ENCODE peak calls at places on chromosome 19, in four cellular contexts. U is uterus, T is astrocyte of the cerebellum, W is epithelial cell of esophagus. S is an unnamed sample.

GRCh38 chr19:50658438-50659317 is 9.4 kb downstream of the C19orf81 start:
- DNase-seq in U (peak; percentile 23), W (peak; percentile 6), T (no peak), S (peak; percentile 40)

GRCh38 chr19:38709119-38709518 is 35.2 kb downstream of the CAPN12 start:
- DNase-seq in U (no peak), T (no peak), W (no peak), S (no peak)

GRCh38 chr19:39403331-39404312 is 3.0 kb upstream of the ZFP36 start:
- DNase-seq in U (peak; percentile 100), W (peak; percentile 97), T (peak; percentile 98), S (peak; percentile 99)

GRCh38 chr19:14116918-14117578 is 514 bp downstream of the PRKACA start:
- DNase-seq in T (no peak), U (peak; percentile 50), W (no peak), S (peak; percentile 41)

GRCh38 chr19:44903602-44904425 is 1.8 kb upstream of the APOE start:
- DNase-seq in W (peak; percentile 57), T (no peak), U (peak; percentile 56), S (peak; percentile 79)

GRCh38 chr19:6233827-6234511 is 45.8 kb downstream of the MLLT1 start:
- DNase-seq in U (peak; percentile 65), T (no peak), W (no peak), S (no peak)

GRCh38 chr19:35846038-35846668 is 6.2 kb downstream of the NPHS1 start:
- DNase-seq in T (no peak), W (no peak), U (no peak), S (no peak)

GRCh38 chr19:35150445-35150844 is 4.1 kb upstream of the FXYD5 start:
- DNase-seq in U (no peak), T (no peak), W (no peak), S (no peak)

GRCh38 chr19:15911599-15912237 is 13.8 kb upstream of the CYP4F2 start:
- DNase-seq in W (no peak), T (no peak), U (no peak), S (no peak)

GRCh38 chr19:6707011-6707657 is 13.3 kb downstream of the C3 start:
- DNase-seq in U (no peak), W (no peak), T (no peak), S (no peak)

GRCh38 chr19:47004012-47004465 is 15.6 kb upstream of the NPAS1 start:
- DNase-seq in T (no peak), U (no peak), W (no peak), S (no peak)

GRCh38 chr19:32309711-32310390 is 35.6 kb upstream of the ZNF507 start:
- DNase-seq in U (no peak), T (no peak), W (no peak), S (no peak)

GRCh38 chr19:54464044-54464623 is 556 bp upstream of the LENG9 start:
- DNase-seq in T (peak; percentile 56), W (peak; percentile 100), U (peak; percentile 81), S (peak; percentile 80)

GRCh38 chr19:48249502-48250014 is 6.2 kb downstream of the CARD8 start:
- DNase-seq in T (no peak), U (peak; percentile 49), W (no peak), S (peak; percentile 61)

GRCh38 chr19:11435057-11435832 is at the start of the genes ODAD3 and PRKCSH:
- DNase-seq in U (peak; percentile 99), T (peak; percentile 99), W (peak; percentile 99), S (peak; percentile 94)

GRCh38 chr19:39971380-39971841 is 446 bp downstream of the PSMC4 start:
- DNase-seq in U (no peak), T (no peak), W (peak; percentile 9), S (no peak)

GRCh38 chr19:5498817-5499535 is 43.8 kb downstream of the ZNRF4 start:
- DNase-seq in T (no peak), U (no peak), W (no peak), S (no peak)

GRCh38 chr19:49348305-49349188 is 13.3 kb downstream of the CD37 start:
- DNase-seq in T (no peak), W (no peak), U (no peak), S (no peak)

GRCh38 chr19:6551607-6552450 is 21.0 kb downstream of the TNFSF9 start:
- DNase-seq in T (no peak), U (no peak), W (no peak), S (peak; percentile 40)

GRCh38 chr19:53659292-53659691 is 27.5 kb downstream of the DPRX start:
- DNase-seq in T (no peak), U (no peak), W (peak; percentile 25), S (no peak)

GRCh38 chr19:6286676-6287075 is 6.9 kb upstream of the MLLT1 start:
- DNase-seq in W (no peak), T (no peak), U (no peak), S (no peak)

GRCh38 chr19:40283414-40284250 is 1.5 kb downstream of the AKT2 start:
- DNase-seq in W (no peak), U (no peak), T (no peak), S (no peak)

GRCh38 chr19:13689050-13689449 is 75.3 kb upstream of the MRI1 start:
- DNase-seq in W (no peak), U (no peak), T (no peak), S (no peak)

GRCh38 chr19:33821871-33822270 is 25.2 kb downstream of the KCTD15 start:
- DNase-seq in T (no peak), W (peak; percentile 67), U (no peak), S (no peak)

GRCh38 chr19:6087074-6087506 is 23.2 kb downstream of the RFX2 start:
- DNase-seq in W (no peak), T (no peak), U (no peak), S (no peak)

GRCh38 chr19:51250786-51251452 is at the start of gene SIGLECL1:
- DNase-seq in U (no peak), W (no peak), T (no peak), S (no peak)

GRCh38 chr19:30281903-30282302 is 90.3 kb upstream of the ZNF536 start:
- DNase-seq in U (no peak), T (no peak), W (no peak), S (no peak)

GRCh38 chr19:45852941-45853340 is 10.0 kb downstream of the SYMPK start:
- DNase-seq in W (no peak), T (no peak), U (no peak), S (no peak)

GRCh38 chr19:28010656-28011055 is 1202.3 kb downstream of the UQCRFS1 start:
- DNase-seq in U (no peak), W (no peak), T (no peak), S (no peak)

GRCh38 chr19:10339380-10339960 is at the start of gene ICAM3:
- DNase-seq in U (no peak), T (no peak), W (no peak), S (peak; percentile 49)

GRCh38 chr19:45037393-45038169 is 1.3 kb upstream of the CLASRP start:
- DNase-seq in T (no peak), U (no peak), W (no peak), S (no peak)

GRCh38 chr19:22354665-22355064 is 67.5 kb downstream of the ZNF98 start:
- DNase-seq in U (no peak), W (no peak), T (no peak), S (no peak)

GRCh38 chr19:4241824-4242430 is 5.0 kb upstream of the YJU2 start:
- DNase-seq in W (no peak), T (no peak), U (no peak), S (no peak)

GRCh38 chr19:4246767-4247593 is at the start of gene YJU2:
- DNase-seq in T (peak; percentile 99), W (peak; percentile 100), U (peak; percentile 99), S (peak; percentile 96)
- TF ChIP-seq CTCF in T (peak; percentile 67), W (peak; percentile 53), U (peak; percentile 23), S (peak; percentile 43)

GRCh38 chr19:3073931-3074595 is 11.8 kb upstream of the TLE5 start:
- DNase-seq in U (no peak), W (peak; percentile 37), T (no peak), S (no peak)
- TF ChIP-seq CTCF in U (peak; percentile 33), W (peak; percentile 11), T (peak; percentile 21), S (no peak)

GRCh38 chr19:1107655-1108261 is 4.0 kb downstream of the GPX4 start:
- DNase-seq in T (no peak), W (no peak), U (no peak), S (no peak)

GRCh38 chr19:1105217-1105872 is 1.6 kb downstream of the GPX4 start:
- DNase-seq in U (no peak), T (no peak), W (peak; percentile 61), S (no peak)

GRCh38 chr19:1108291-1109031 is 4.7 kb downstream of the GPX4 start:
- DNase-seq in U (no peak), T (no peak), W (no peak), S (no peak)

GRCh38 chr19:1105873-1106840 is 2.4 kb downstream of the GPX4 start:
- DNase-seq in W (no peak), T (no peak), U (no peak), S (no peak)

DNA sequence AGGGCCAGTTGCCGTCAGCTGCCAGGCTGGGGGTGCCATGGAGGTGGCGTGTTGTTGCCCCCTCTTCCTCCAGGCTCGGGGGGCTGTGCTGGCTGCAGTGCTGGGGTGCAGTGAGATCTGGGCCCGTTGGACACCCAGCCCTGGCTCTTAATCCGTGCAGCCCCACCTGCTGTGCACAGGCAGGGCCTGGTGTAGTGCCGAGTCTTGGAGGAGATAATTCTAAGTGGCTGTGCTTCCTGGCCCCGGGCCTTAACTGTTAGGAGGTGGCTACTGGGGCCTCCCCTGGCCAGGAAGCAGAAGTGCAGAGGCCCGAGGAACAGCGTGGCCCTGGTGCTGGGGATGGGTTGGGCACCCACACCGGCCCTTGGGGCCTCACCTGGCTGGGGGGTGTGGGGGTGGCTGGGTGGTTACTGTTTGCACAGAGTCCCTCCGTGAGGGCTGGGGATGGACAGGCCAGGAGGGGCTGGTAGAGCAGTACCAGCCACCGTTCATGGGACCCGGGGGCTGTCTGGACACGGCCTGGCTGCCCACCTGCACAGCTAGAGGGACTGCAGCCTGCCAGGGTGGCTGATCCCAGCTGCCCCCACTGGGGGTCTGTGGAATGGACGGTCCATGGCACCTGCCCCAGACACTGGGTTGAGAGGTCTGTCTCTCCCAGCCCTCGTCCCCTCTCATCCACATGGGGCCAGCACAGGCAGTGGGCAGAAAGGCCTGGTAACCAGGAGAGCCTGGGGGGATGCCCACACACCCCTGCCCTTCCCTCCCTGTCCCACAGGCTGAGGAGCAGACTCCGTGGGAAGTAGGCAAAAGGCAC is 3.3 kb downstream of the GPX4 start:
- DNase-seq in U (no peak), W (peak; percentile 71), T (no peak), S (no peak)
- TF ChIP-seq CTCF in U (no peak), W (no peak), T (no peak), S (no peak)

GRCh38 chr19:55813906-55814305 is 17.9 kb downstream of the NLRP11 start:
- DNase-seq in W (no peak), U (no peak), T (no peak), S (no peak)

GRCh38 chr19:55812449-55812848 is 19.4 kb downstream of the NLRP11 start:
- DNase-seq in U (no peak), W (no peak), T (no peak), S (no peak)

GRCh38 chr19:55811340-55811739 is 20.5 kb downstream of the NLRP11 start:
- DNase-seq in T (no peak), U (no peak), W (no peak), S (no peak)

DNA sequence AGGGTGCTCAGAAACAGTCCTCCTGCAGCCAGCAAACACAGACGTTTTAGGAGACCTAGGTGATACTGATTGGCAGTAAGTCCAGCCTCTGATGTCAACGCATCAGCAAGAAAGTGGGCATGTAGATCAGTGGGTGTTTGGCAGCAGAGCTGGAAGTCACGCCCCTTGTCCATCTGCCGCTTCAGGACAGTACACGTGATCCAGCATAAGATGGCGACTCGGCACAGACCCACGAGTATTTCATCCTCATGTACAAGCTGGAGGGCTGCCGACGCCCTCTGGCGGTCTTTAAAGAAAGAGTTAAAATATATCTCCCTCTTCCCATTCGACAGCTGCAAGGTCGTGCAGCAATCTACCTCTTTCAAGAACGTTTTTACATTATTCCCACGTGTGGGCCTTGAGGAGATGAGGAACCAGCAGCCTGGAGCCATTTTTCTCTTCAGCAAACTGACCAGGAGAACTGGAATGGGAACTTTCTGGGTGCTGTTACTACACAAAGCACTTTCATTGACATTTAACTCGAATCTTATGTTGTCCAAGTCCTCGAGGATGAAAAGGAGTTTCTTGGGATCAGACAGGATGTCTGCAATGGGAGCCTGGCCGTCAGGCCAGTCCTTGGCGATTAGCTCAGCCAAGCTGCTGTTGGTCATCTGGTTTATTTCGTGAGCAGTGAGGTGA is 22.3 kb downstream of the NLRP11 start:
- DNase-seq in T (no peak), W (peak; percentile 38), U (no peak), S (no peak)
- TF ChIP-seq CTCF in T (no peak), W (no peak), U (no peak), S (no peak)

S was measured in natural killer cell.